ENCODE peak calls at places on chromosomes 6 and 20, in eight cellular contexts. O is colonic mucosa, G is progenitor cell of endocrine pancreas, R is lower lobe of right lung, A is uterus, P is HepG2, M is ovary, D is B cell. K is an unnamed sample.
A peak's percentile ranks its signal among the peaks of the same experiment; 100 is the strongest.

GRCh38 chr6:42424906-42425474 is 26.7 kb downstream of the TRERF1 start:
- DNase-seq in A (no peak), P (peak; percentile 32), O (peak; percentile 39), M (no peak), R (no peak), G (no peak), D (no peak), K (no peak)

GRCh38 chr20:41615110-41615509 is 3.1 kb downstream of the CHD6 start:
- DNase-seq in G (no peak), D (no peak), R (no peak), O (no peak), A (no peak), M (no peak), P (peak; percentile 56), K (no peak)

GRCh38 chr20:43389231-43389630 is 68.5 kb upstream of the SRSF6 start:
- DNase-seq in A (peak; percentile 75), R (peak; percentile 66), M (no peak), G (no peak), D (no peak), O (no peak), P (no peak), K (no peak)

GRCh38 chr6:90445533-90446108 is 141.3 kb downstream of the MAP3K7 start:
- DNase-seq in O (no peak), G (no peak), R (no peak), D (no peak), M (no peak), A (no peak), P (no peak), K (no peak)

GRCh38 chr20:2708073-2708415 is 15.5 kb downstream of the EBF4 start:
- DNase-seq in M (no peak), P (no peak), D (no peak), G (no peak), A (no peak), O (no peak), R (no peak), K (no peak)

GRCh38 chr6:15769471-15770088 is 106.8 kb upstream of the DTNBP1 start:
- DNase-seq in G (no peak), A (no peak), O (no peak), D (no peak), R (no peak), M (no peak), P (no peak), K (no peak)

GRCh38 chr20:62027116-62027515 is 38.6 kb downstream of the TAF4 start:
- DNase-seq in D (no peak), P (no peak), G (no peak), O (no peak), M (no peak), A (no peak), R (no peak), K (no peak)

GRCh38 chr20:38231786-38232130 is 28.8 kb downstream of the KIAA1755 start:
- DNase-seq in G (no peak), R (no peak), M (no peak), O (no peak), D (no peak), P (no peak), A (peak; percentile 71), K (no peak)

GRCh38 chr6:132512342-132512637 is 626 bp downstream of the STX7 start:
- DNase-seq in D (no peak), O (no peak), P (no peak), M (no peak), R (no peak), A (no peak), G (no peak), K (no peak)

GRCh38 chr6:35048631-35049083 is 92.5 kb downstream of the TCP11 start:
- DNase-seq in O (peak; percentile 52), R (no peak), P (no peak), M (peak; percentile 41), G (no peak), D (peak; percentile 28), A (peak; percentile 26), K (no peak)

GRCh38 chr6:129709451-129709908 is 497 bp downstream of the ARHGAP18 start:
- DNase-seq in D (no peak), A (no peak), P (no peak), O (peak; percentile 36), M (peak; percentile 39), G (no peak), R (no peak), K (peak; percentile 36)

GRCh38 chr20:38725959-38726848 is 1.9 kb downstream of the SLC32A1 start:
- DNase-seq in O (no peak), A (peak; percentile 24), D (peak; percentile 50), M (no peak), P (peak; percentile 75), G (peak; percentile 65), R (no peak), K (no peak)

GRCh38 chr20:53902968-53903651 is 167.3 kb downstream of the BCAS1 start:
- DNase-seq in M (no peak), G (no peak), O (no peak), D (no peak), A (no peak), R (no peak), P (no peak), K (no peak)

GRCh38 chr6:107730106-107730505 is 94.0 kb downstream of the SCML4 start:
- DNase-seq in R (no peak), M (no peak), G (no peak), D (no peak), O (no peak), A (no peak), P (no peak), K (no peak)
- TF ChIP-seq CTCF in R (no peak), M (no peak), G (no peak), D (no peak), O (no peak), A (no peak), P (peak; percentile 45), K (no peak)

DNA sequence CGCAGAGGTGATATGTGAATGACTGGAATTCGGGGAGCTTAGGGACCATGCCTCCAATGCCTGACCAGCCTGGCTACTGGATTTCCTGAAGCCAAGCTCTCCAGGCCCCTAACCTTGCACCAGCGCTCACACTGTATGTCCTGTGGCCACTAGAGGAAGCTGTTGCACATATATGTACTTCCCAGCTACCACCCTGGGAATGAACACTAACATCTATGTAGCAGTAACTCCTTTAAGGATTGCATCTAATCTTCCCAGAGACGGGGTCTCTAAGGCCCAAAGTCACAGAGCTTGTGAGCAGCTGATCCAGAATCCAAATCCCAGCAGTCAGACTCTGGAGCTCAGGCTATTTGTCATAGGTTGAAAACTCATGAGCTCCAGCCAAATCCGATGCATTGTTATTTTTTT is 20.4 kb upstream of the BPIFB1 start:
- DNase-seq in P (peak; percentile 82), R (no peak), M (no peak), O (no peak), D (no peak), A (no peak), G (peak; percentile 47), K (no peak)
- TF ChIP-seq CTCF in P (peak; percentile 98), R (peak; percentile 47), M (no peak), O (no peak), D (no peak), A (no peak), G (peak; percentile 93), K (peak; percentile 31)

GRCh38 chr6:33814663-33814985 is 10.8 kb upstream of the MLN start:
- DNase-seq in R (no peak), P (no peak), M (no peak), O (no peak), A (no peak), D (no peak), G (no peak), K (no peak)

GRCh38 chr6:33813246-33813904 is 9.6 kb upstream of the MLN start:
- DNase-seq in M (no peak), D (no peak), P (no peak), R (peak; percentile 12), O (no peak), A (no peak), G (no peak), K (no peak)

GRCh38 chr6:33809619-33810018 is 5.8 kb upstream of the MLN start:
- DNase-seq in A (no peak), O (no peak), M (no peak), G (no peak), D (no peak), P (no peak), R (no peak), K (no peak)

GRCh38 chr6:33813960-33814662 is 10.3 kb upstream of the MLN start:
- DNase-seq in R (peak; percentile 33), M (no peak), O (no peak), D (no peak), A (no peak), G (no peak), P (no peak), K (no peak)

DNA sequence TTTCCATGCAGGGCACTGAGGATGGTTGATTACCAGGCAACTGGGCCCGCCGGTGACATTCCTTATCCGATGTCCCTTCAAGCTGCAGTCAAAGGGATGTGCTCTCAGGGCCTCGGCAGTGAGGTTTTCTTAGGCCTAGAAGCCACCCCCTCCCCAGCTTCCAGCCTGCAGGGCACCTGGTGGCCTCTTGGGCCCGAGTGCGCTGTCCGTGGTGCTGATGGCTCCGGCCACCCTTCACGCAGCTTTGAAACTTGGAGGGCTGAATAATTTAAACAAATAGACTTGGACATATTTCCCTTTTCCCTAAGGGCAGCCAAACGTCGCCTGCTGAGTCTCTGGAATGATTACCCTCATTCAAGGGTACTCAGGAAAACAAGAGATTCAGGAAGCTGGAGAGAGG is 8.9 kb upstream of the MLN start:
- DNase-seq in O (peak; percentile 37), M (peak; percentile 62), A (no peak), G (peak; percentile 80), P (peak; percentile 48), D (peak; percentile 32), R (peak; percentile 56), K (no peak)
- TF ChIP-seq CTCF in O (peak; percentile 13), M (no peak), A (peak; percentile 8), G (peak; percentile 52), P (peak; percentile 31), D (no peak), R (peak; percentile 20), K (no peak)

GRCh38 chr6:109271622-109272021 is 110.6 kb downstream of the CD164 start:
- DNase-seq in G (no peak), D (no peak), R (no peak), M (no peak), P (no peak), A (no peak), O (no peak), K (no peak)

GRCh38 chr6:109263873-109264700 is 118.2 kb downstream of the CD164 start:
- DNase-seq in G (no peak), D (no peak), P (no peak), R (no peak), M (no peak), O (no peak), A (no peak), K (no peak)

GRCh38 chr6:109269057-109269456 is 113.2 kb downstream of the CD164 start:
- DNase-seq in R (no peak), G (no peak), M (no peak), A (no peak), D (no peak), O (no peak), P (no peak), K (no peak)

GRCh38 chr6:109265530-109265929 is 116.7 kb downstream of the CD164 start:
- DNase-seq in D (no peak), R (no peak), O (no peak), M (no peak), G (no peak), P (no peak), A (no peak), K (no peak)

GRCh38 chr6:109269953-109270517 is 112.2 kb downstream of the CD164 start:
- DNase-seq in P (no peak), D (no peak), R (no peak), G (no peak), O (no peak), A (no peak), M (no peak), K (no peak)
- TF ChIP-seq CTCF in P (no peak), D (no peak), R (no peak), G (no peak), O (no peak), A (no peak), M (no peak), K (no peak)

K was measured in tibial nerve.